ENCODE peak calls at places on chromosomes 6 and 20, in five cellular contexts. J, O, U, K and D are unnamed samples.

GRCh38 chr6:137510923-137511322 is 16.7 kb upstream of the OLIG3 start:
- DNase-seq in J (no peak), O (no peak), U (no peak), K (no peak), D (no peak)

GRCh38 chr6:20333870-20334269 is 67.8 kb upstream of the E2F3 start:
- DNase-seq in J (no peak), O (no peak), U (no peak), K (no peak), D (no peak)

GRCh38 chr20:32907886-32908285 is 49.2 kb downstream of the EFCAB8 start:
- DNase-seq in J (no peak), O (peak; percentile 38), U (no peak), K (no peak), D (no peak)

GRCh38 chr6:106729848-106730247 is 100.5 kb downstream of the QRSL1 start:
- DNase-seq in J (no peak), O (no peak), U (no peak), K (no peak), D (no peak)

GRCh38 chr6:15948930-15949900 is 179.7 kb upstream of the MYLIP start:
- DNase-seq in J (no peak), O (peak; percentile 86), U (no peak), K (no peak), D (peak; percentile 75)

GRCh38 chr20:16732506-16733152 is 2.8 kb downstream of the SNRPB2 start:
- DNase-seq in J (no peak), O (no peak), U (no peak), K (no peak), D (no peak)

GRCh38 chr20:38229376-38230252 is 30.9 kb downstream of the KIAA1755 start:
- DNase-seq in J (no peak), O (peak; percentile 65), U (no peak), K (no peak), D (no peak)

GRCh38 chr6:141562181-141562800 is 570.4 kb upstream of the GJE1 start:
- DNase-seq in J (no peak), O (peak; percentile 81), U (no peak), K (no peak), D (peak; percentile 79)

GRCh38 chr6:118581489-118581959 is 33.4 kb downstream of the PLN start:
- DNase-seq in J (no peak), O (no peak), U (no peak), K (no peak), D (no peak)

GRCh38 chr6:36170704-36171103 is 25.8 kb upstream of the BRPF3 start:
- DNase-seq in J (no peak), O (no peak), U (no peak), K (no peak), D (no peak)

GRCh38 chr6:21992178-21992967 is 304.5 kb downstream of the PRL start:
- DNase-seq in J (no peak), O (no peak), U (no peak), K (no peak), D (no peak)

GRCh38 chr20:63049191-63049518 is 42.4 kb upstream of the BHLHE23 start:
- DNase-seq in J (no peak), O (no peak), U (no peak), K (no peak), D (no peak)

GRCh38 chr20:43755390-43755789 is 28.6 kb upstream of the GTSF1L start:
- DNase-seq in J (no peak), O (no peak), U (no peak), K (no peak), D (no peak)

GRCh38 chr20:12592756-12593155 is 416.0 kb upstream of the SPTLC3 start:
- DNase-seq in J (no peak), O (no peak), U (no peak), K (no peak), D (peak; percentile 84)

GRCh38 chr6:116409756-116410155 is 39.0 kb downstream of the DSE start:
- DNase-seq in J (no peak), O (no peak), U (no peak), K (no peak), D (no peak)

GRCh38 chr20:53071833-53072232 is 99.7 kb downstream of the TSHZ2 start:
- DNase-seq in J (no peak), O (no peak), U (no peak), K (no peak), D (no peak)

GRCh38 chr6:136927313-136927712 is 5.2 kb downstream of the SLC35D3 start:
- DNase-seq in J (no peak), O (peak; percentile 79), U (no peak), K (no peak), D (no peak)

GRCh38 chr6:160859822-160860221 is 131.7 kb upstream of the MAP3K4 start:
- DNase-seq in J (no peak), O (no peak), U (no peak), K (no peak), D (no peak)

GRCh38 chr6:148693882-148694484 is 52.8 kb upstream of the UST start:
- DNase-seq in J (no peak), O (no peak), U (no peak), K (no peak), D (no peak)

GRCh38 chr20:60352017-60352416 is 393.8 kb downstream of the CDH26 start:
- DNase-seq in J (no peak), O (no peak), U (no peak), K (no peak), D (peak; percentile 71)

GRCh38 chr20:11248691-11249178 is 574.9 kb upstream of the JAG1 start:
- DNase-seq in J (no peak), O (peak; percentile 86), U (no peak), K (no peak), D (peak; percentile 85)

GRCh38 chr6:150079604-150080003 is 10.7 kb upstream of the ULBP3 start:
- DNase-seq in J (no peak), O (peak; percentile 70), U (peak; percentile 65), K (no peak), D (peak; percentile 67)

GRCh38 chr6:20907486-20908071 is 373.3 kb downstream of the CDKAL1 start:
- DNase-seq in J (no peak), O (peak; percentile 80), U (no peak), K (no peak), D (peak; percentile 53)

GRCh38 chr20:15610700-15611277 is 962.5 kb downstream of the KIF16B start:
- DNase-seq in J (no peak), O (no peak), U (no peak), K (no peak), D (no peak)

GRCh38 chr6:15077964-15078363 is 167.9 kb upstream of the JARID2 start:
- DNase-seq in J (no peak), O (peak; percentile 95), U (no peak), K (no peak), D (peak; percentile 92)

GRCh38 chr6:122511193-122511924 is 39.8 kb upstream of the SERINC1 start:
- DNase-seq in J (no peak), O (no peak), U (no peak), K (no peak), D (no peak)

GRCh38 chr6:137025786-137026730 is 18.7 kb downstream of the IL20RA start:
- DNase-seq in J (no peak), O (no peak), U (no peak), K (no peak), D (peak; percentile 60)

GRCh38 chr6:42158011-42158410 is 15.2 kb upstream of the GUCA1A start:
- DNase-seq in J (no peak), O (no peak), U (no peak), K (no peak), D (no peak)